ENCODE peak calls at places on chromosomes 11 and 22, in six cellular contexts. One of them, this sample, is unnamed.

GRCh38 chr22:27062857-27063256 is 405.5 kb downstream of the MIAT start:
- DNase-seq in cardiac muscle cell: no peak
- DNase-seq in choroid plexus epithelial cell: no peak
- DNase-seq in CD8-positive, alpha-beta T cell: no peak
- DNase-seq in CD8-positive, alpha-beta memory T cell: no peak
- DNase-seq in OCI-LY7: no peak
- DNase-seq in this sample: no peak

GRCh38 chr22:30183271-30183670 is 63.3 kb downstream of the LIF start:
- DNase-seq in cardiac muscle cell: no peak
- DNase-seq in choroid plexus epithelial cell: no peak
- DNase-seq in CD8-positive, alpha-beta T cell: no peak
- DNase-seq in CD8-positive, alpha-beta memory T cell: no peak
- DNase-seq in OCI-LY7: no peak
- DNase-seq in this sample: no peak

GRCh38 chr11:116885951-116886629 is 48.7 kb upstream of the APOA1 start:
- DNase-seq in cardiac muscle cell: peak; percentile 41
- DNase-seq in choroid plexus epithelial cell: peak; percentile 58
- DNase-seq in CD8-positive, alpha-beta T cell: no peak
- DNase-seq in CD8-positive, alpha-beta memory T cell: no peak
- DNase-seq in OCI-LY7: no peak
- DNase-seq in this sample: no peak

GRCh38 chr22:49439373-49439772 is 388.3 kb downstream of the BRD1 start:
- DNase-seq in cardiac muscle cell: no peak
- DNase-seq in choroid plexus epithelial cell: no peak
- DNase-seq in CD8-positive, alpha-beta T cell: no peak
- DNase-seq in CD8-positive, alpha-beta memory T cell: no peak
- DNase-seq in OCI-LY7: no peak
- DNase-seq in this sample: no peak

GRCh38 chr11:63826471-63827190 is 12.3 kb upstream of the MARK2 start:
- DNase-seq in cardiac muscle cell: no peak
- DNase-seq in choroid plexus epithelial cell: no peak
- DNase-seq in CD8-positive, alpha-beta T cell: no peak
- DNase-seq in CD8-positive, alpha-beta memory T cell: no peak
- DNase-seq in OCI-LY7: no peak
- DNase-seq in this sample: no peak

GRCh38 chr11:131624526-131624925 is 254.1 kb downstream of the NTM start:
- DNase-seq in cardiac muscle cell: no peak
- DNase-seq in choroid plexus epithelial cell: no peak
- DNase-seq in CD8-positive, alpha-beta T cell: no peak
- DNase-seq in CD8-positive, alpha-beta memory T cell: no peak
- DNase-seq in OCI-LY7: no peak
- DNase-seq in this sample: no peak

GRCh38 chr11:23079382-23079813 is 219.1 kb upstream of the CCDC179 start:
- DNase-seq in cardiac muscle cell: no peak
- DNase-seq in choroid plexus epithelial cell: peak; percentile 55
- DNase-seq in CD8-positive, alpha-beta T cell: no peak
- DNase-seq in CD8-positive, alpha-beta memory T cell: no peak
- DNase-seq in OCI-LY7: no peak
- DNase-seq in this sample: peak; percentile 24

GRCh38 chr11:115965754-115966504 is 461.7 kb upstream of the CADM1 start:
- DNase-seq in cardiac muscle cell: no peak
- DNase-seq in choroid plexus epithelial cell: no peak
- DNase-seq in CD8-positive, alpha-beta T cell: no peak
- DNase-seq in CD8-positive, alpha-beta memory T cell: no peak
- DNase-seq in OCI-LY7: no peak
- DNase-seq in this sample: no peak

GRCh38 chr22:27988704-27989103 is 69.6 kb upstream of the PITPNB start:
- DNase-seq in cardiac muscle cell: no peak
- DNase-seq in choroid plexus epithelial cell: no peak
- DNase-seq in CD8-positive, alpha-beta T cell: peak; percentile 29
- DNase-seq in CD8-positive, alpha-beta memory T cell: no peak
- DNase-seq in OCI-LY7: no peak
- DNase-seq in this sample: no peak

GRCh38 chr11:89495951-89496350 is 4.8 kb upstream of the NOX4 start:
- DNase-seq in cardiac muscle cell: peak; percentile 62
- DNase-seq in choroid plexus epithelial cell: peak; percentile 91
- DNase-seq in CD8-positive, alpha-beta T cell: no peak
- DNase-seq in CD8-positive, alpha-beta memory T cell: no peak
- DNase-seq in OCI-LY7: no peak
- DNase-seq in this sample: peak; percentile 87

GRCh38 chr11:110308071-110308470 is 11.7 kb upstream of the RDX start:
- DNase-seq in cardiac muscle cell: no peak
- DNase-seq in choroid plexus epithelial cell: no peak
- DNase-seq in CD8-positive, alpha-beta T cell: no peak
- DNase-seq in CD8-positive, alpha-beta memory T cell: no peak
- DNase-seq in OCI-LY7: no peak
- DNase-seq in this sample: no peak

GRCh38 chr11:119433369-119433749 is 10.4 kb upstream of the THY1 start:
- DNase-seq in cardiac muscle cell: peak; percentile 33
- DNase-seq in choroid plexus epithelial cell: no peak
- DNase-seq in CD8-positive, alpha-beta T cell: no peak
- DNase-seq in CD8-positive, alpha-beta memory T cell: no peak
- DNase-seq in OCI-LY7: no peak
- DNase-seq in this sample: no peak

GRCh38 chr11:124069429-124070401 is 28.6 kb upstream of the OR10G7 start:
- DNase-seq in cardiac muscle cell: peak; percentile 75
- DNase-seq in choroid plexus epithelial cell: peak; percentile 77
- DNase-seq in CD8-positive, alpha-beta T cell: no peak
- DNase-seq in CD8-positive, alpha-beta memory T cell: no peak
- DNase-seq in OCI-LY7: peak; percentile 72
- DNase-seq in this sample: no peak

GRCh38 chr11:73983764-73984543 is 1.3 kb upstream of the UCP2 start:
- DNase-seq in cardiac muscle cell: no peak
- DNase-seq in choroid plexus epithelial cell: no peak
- DNase-seq in CD8-positive, alpha-beta T cell: no peak
- DNase-seq in CD8-positive, alpha-beta memory T cell: no peak
- DNase-seq in OCI-LY7: peak; percentile 40
- DNase-seq in this sample: no peak

GRCh38 chr11:94926698-94927237 is 46.6 kb downstream of the CWC15 start:
- DNase-seq in cardiac muscle cell: peak; percentile 98
- DNase-seq in choroid plexus epithelial cell: peak; percentile 98
- DNase-seq in CD8-positive, alpha-beta T cell: no peak
- DNase-seq in CD8-positive, alpha-beta memory T cell: no peak
- DNase-seq in OCI-LY7: no peak
- DNase-seq in this sample: peak; percentile 79

GRCh38 chr11:11839718-11840117 is 2.1 kb upstream of the USP47 start:
- DNase-seq in cardiac muscle cell: no peak
- DNase-seq in choroid plexus epithelial cell: no peak
- DNase-seq in CD8-positive, alpha-beta T cell: no peak
- DNase-seq in CD8-positive, alpha-beta memory T cell: no peak
- DNase-seq in OCI-LY7: no peak
- DNase-seq in this sample: no peak

GRCh38 chr11:58575377-58576020 is at the start of gene LPXN:
- DNase-seq in cardiac muscle cell: peak; percentile 16
- DNase-seq in choroid plexus epithelial cell: peak; percentile 14
- DNase-seq in CD8-positive, alpha-beta T cell: peak; percentile 77
- DNase-seq in CD8-positive, alpha-beta memory T cell: peak; percentile 68
- DNase-seq in OCI-LY7: peak; percentile 83
- DNase-seq in this sample: no peak

GRCh38 chr11:117300301-117300700 is 9.2 kb downstream of the BACE1-AS start:
- DNase-seq in cardiac muscle cell: peak; percentile 63
- DNase-seq in choroid plexus epithelial cell: peak; percentile 61
- DNase-seq in CD8-positive, alpha-beta T cell: no peak
- DNase-seq in CD8-positive, alpha-beta memory T cell: no peak
- DNase-seq in OCI-LY7: no peak
- DNase-seq in this sample: no peak

GRCh38 chr22:36922752-36923457 is 9.5 kb downstream of the CSF2RB start:
- DNase-seq in cardiac muscle cell: no peak
- DNase-seq in choroid plexus epithelial cell: no peak
- DNase-seq in CD8-positive, alpha-beta T cell: no peak
- DNase-seq in CD8-positive, alpha-beta memory T cell: no peak
- DNase-seq in OCI-LY7: no peak
- DNase-seq in this sample: no peak

GRCh38 chr11:94046796-94047195 is 25.6 kb downstream of the HEPHL1 start:
- DNase-seq in cardiac muscle cell: no peak
- DNase-seq in choroid plexus epithelial cell: no peak
- DNase-seq in CD8-positive, alpha-beta T cell: no peak
- DNase-seq in CD8-positive, alpha-beta memory T cell: no peak
- DNase-seq in OCI-LY7: no peak
- DNase-seq in this sample: no peak

GRCh38 chr11:126277780-126278179 is 5.1 kb upstream of the TIRAP start:
- DNase-seq in cardiac muscle cell: no peak
- DNase-seq in choroid plexus epithelial cell: no peak
- DNase-seq in CD8-positive, alpha-beta T cell: no peak
- DNase-seq in CD8-positive, alpha-beta memory T cell: no peak
- DNase-seq in OCI-LY7: no peak
- DNase-seq in this sample: no peak

GRCh38 chr11:8679006-8679405 is 3.5 kb downstream of the TRIM66 start:
- DNase-seq in cardiac muscle cell: no peak
- DNase-seq in choroid plexus epithelial cell: no peak
- DNase-seq in CD8-positive, alpha-beta T cell: no peak
- DNase-seq in CD8-positive, alpha-beta memory T cell: no peak
- DNase-seq in OCI-LY7: no peak
- DNase-seq in this sample: no peak

DNA sequence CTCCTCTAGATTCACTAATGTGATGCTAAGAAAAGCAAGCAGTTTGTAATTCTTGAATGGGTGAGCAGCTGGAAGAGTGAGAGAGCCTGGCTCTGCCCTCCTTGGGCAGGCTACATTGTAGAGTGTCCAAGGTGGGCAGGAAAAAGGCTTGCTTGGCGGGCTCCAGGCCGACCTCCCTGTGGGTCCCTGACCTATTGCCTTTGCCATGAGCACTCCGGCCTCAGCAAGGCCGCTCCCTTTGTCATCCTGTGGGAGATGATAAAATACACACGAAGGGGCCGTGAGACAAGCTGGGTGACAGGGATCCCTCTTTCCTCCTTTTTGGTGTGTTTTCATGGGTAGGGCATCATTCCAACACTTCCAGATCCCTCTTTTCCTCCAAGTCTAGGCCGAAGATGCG is 41.8 kb downstream of the TIMP3 start:
- DNase-seq in cardiac muscle cell: no peak
- DNase-seq in choroid plexus epithelial cell: no peak
- DNase-seq in CD8-positive, alpha-beta T cell: no peak
- DNase-seq in CD8-positive, alpha-beta memory T cell: no peak
- DNase-seq in OCI-LY7: no peak
- DNase-seq in this sample: no peak
- H3K4me3 ChIP-seq in cardiac muscle cell: no peak overlapping the region
- H3K4me3 ChIP-seq in choroid plexus epithelial cell: no peak overlapping the region
- H3K4me3 ChIP-seq in CD8-positive, alpha-beta T cell: no peak overlapping the region
- H3K4me3 ChIP-seq in CD8-positive, alpha-beta memory T cell: no peak overlapping the region
- H3K4me3 ChIP-seq in OCI-LY7: no peak overlapping the region
- H3K4me3 ChIP-seq in this sample: no peak overlapping the region

DNA sequence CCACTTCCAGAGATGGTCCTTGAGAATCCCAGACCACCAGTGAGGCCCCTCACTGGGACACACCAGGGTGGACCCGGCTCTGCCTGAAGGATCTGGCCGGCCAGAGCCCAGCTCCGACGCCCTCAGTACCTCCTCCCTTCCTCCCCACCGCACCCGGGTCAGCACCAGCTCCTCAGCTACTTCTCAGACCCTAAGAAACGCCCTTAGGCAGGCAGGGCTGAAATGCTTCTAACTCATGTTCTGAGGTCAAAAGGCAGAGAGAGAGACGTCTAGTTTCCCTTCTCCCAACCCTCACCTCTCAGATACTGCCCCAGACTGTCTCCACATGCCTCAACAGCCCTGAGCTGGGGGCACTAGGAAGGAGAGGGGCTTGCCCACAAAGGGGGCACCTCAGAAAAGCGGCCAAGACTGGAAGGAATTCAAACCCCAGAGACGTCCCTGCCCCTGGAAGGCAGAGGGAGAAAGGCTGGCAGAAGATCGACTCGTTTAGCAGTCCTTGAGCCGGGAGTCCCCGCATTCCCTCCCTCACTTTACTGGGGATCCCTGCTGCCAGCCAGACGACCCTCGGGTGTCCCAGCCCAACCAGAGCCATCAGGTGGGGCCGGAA is 539 bp downstream of the USH1C start:
- DNase-seq in cardiac muscle cell: no peak
- DNase-seq in choroid plexus epithelial cell: no peak
- DNase-seq in CD8-positive, alpha-beta T cell: no peak
- DNase-seq in CD8-positive, alpha-beta memory T cell: no peak
- DNase-seq in OCI-LY7: no peak
- DNase-seq in this sample: no peak
- H3K4me3 ChIP-seq in cardiac muscle cell: no peak overlapping the region
- H3K4me3 ChIP-seq in choroid plexus epithelial cell: no peak overlapping the region
- H3K4me3 ChIP-seq in CD8-positive, alpha-beta T cell: no peak overlapping the region
- H3K4me3 ChIP-seq in CD8-positive, alpha-beta memory T cell: no peak overlapping the region
- H3K4me3 ChIP-seq in OCI-LY7: no peak overlapping the region
- H3K4me3 ChIP-seq in this sample: no peak overlapping the region

GRCh38 chr11:65506770-65507485 is 8.1 kb downstream of the MALAT1 start:
- DNase-seq in cardiac muscle cell: peak; percentile 93
- DNase-seq in choroid plexus epithelial cell: peak; percentile 94
- DNase-seq in CD8-positive, alpha-beta T cell: peak; percentile 63
- DNase-seq in CD8-positive, alpha-beta memory T cell: peak; percentile 58
- DNase-seq in OCI-LY7: peak; percentile 71
- DNase-seq in this sample: peak; percentile 94
- H3K4me3 ChIP-seq in cardiac muscle cell: no peak overlapping the region
- H3K4me3 ChIP-seq in choroid plexus epithelial cell: peak overlapping the region; percentile 80
- H3K4me3 ChIP-seq in CD8-positive, alpha-beta T cell: peak overlapping the region; percentile 72
- H3K4me3 ChIP-seq in CD8-positive, alpha-beta memory T cell: peak overlapping the region; percentile 97
- H3K4me3 ChIP-seq in OCI-LY7: peak overlapping the region; percentile 79
- H3K4me3 ChIP-seq in this sample: peak overlapping the region; percentile 99

GRCh38 chr11:128550261-128550821 is 37.0 kb downstream of the ETS1 start:
- DNase-seq in cardiac muscle cell: no peak
- DNase-seq in choroid plexus epithelial cell: no peak
- DNase-seq in CD8-positive, alpha-beta T cell: no peak
- DNase-seq in CD8-positive, alpha-beta memory T cell: no peak
- DNase-seq in OCI-LY7: no peak
- DNase-seq in this sample: no peak

GRCh38 chr11:128553662-128554392 is 33.5 kb downstream of the ETS1 start:
- DNase-seq in cardiac muscle cell: peak; percentile 93
- DNase-seq in choroid plexus epithelial cell: peak; percentile 50
- DNase-seq in CD8-positive, alpha-beta T cell: no peak
- DNase-seq in CD8-positive, alpha-beta memory T cell: no peak
- DNase-seq in OCI-LY7: peak; percentile 75
- DNase-seq in this sample: no peak

GRCh38 chr11:128550967-128551522 is 36.3 kb downstream of the ETS1 start:
- DNase-seq in cardiac muscle cell: no peak
- DNase-seq in choroid plexus epithelial cell: no peak
- DNase-seq in CD8-positive, alpha-beta T cell: no peak
- DNase-seq in CD8-positive, alpha-beta memory T cell: no peak
- DNase-seq in OCI-LY7: peak; percentile 48
- DNase-seq in this sample: no peak

GRCh38 chr11:128552783-128553661 is 34.3 kb downstream of the ETS1 start:
- DNase-seq in cardiac muscle cell: peak; percentile 88
- DNase-seq in choroid plexus epithelial cell: no peak
- DNase-seq in CD8-positive, alpha-beta T cell: no peak
- DNase-seq in CD8-positive, alpha-beta memory T cell: no peak
- DNase-seq in OCI-LY7: peak; percentile 97
- DNase-seq in this sample: no peak

DNA sequence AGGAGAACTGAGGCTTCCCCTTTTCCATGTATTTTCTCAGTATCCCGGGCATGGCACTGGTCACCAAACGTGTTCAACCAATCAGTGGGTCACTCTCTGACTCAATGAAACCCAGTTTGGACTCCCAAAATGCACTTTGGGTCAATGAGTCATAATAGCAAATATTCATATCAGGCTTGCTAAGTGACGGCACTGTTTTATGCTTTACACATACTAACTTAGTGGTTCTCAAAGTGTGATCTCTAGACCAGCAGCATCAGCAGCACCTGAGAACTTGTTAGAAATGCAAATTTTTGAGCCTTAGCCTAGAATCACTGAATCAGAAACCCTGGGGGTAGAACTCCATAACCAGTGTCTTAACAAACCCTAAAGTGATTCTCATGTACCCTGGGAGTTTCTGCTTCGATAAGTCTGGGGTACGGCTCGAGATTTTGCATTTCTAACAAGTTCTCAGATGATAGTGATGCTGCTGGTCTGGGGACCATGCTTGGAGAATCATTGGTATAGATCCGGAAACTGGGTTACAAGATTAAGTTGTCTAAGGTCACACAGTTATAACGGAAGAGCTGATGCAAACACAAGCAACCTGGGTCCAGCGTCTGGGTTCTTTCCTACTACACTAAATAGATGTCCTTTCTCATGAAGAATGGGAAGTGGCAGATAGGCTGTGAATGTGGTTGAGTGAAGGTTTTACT is 35.6 kb downstream of the ETS1 start:
- DNase-seq in cardiac muscle cell: no peak
- DNase-seq in choroid plexus epithelial cell: no peak
- DNase-seq in CD8-positive, alpha-beta T cell: no peak
- DNase-seq in CD8-positive, alpha-beta memory T cell: peak; percentile 57
- DNase-seq in OCI-LY7: peak; percentile 87
- DNase-seq in this sample: no peak
- H3K4me3 ChIP-seq in cardiac muscle cell: no peak overlapping the region
- H3K4me3 ChIP-seq in choroid plexus epithelial cell: no peak overlapping the region
- H3K4me3 ChIP-seq in CD8-positive, alpha-beta T cell: no peak overlapping the region
- H3K4me3 ChIP-seq in CD8-positive, alpha-beta memory T cell: no peak overlapping the region
- H3K4me3 ChIP-seq in OCI-LY7: peak overlapping the region; percentile 60
- H3K4me3 ChIP-seq in this sample: no peak overlapping the region

This sample was measured in AG04449.